ENCODE peak calls at places on chromosomes 6 and 20, in four cellular contexts. P is breast epithelium; I is CD8-positive, alpha-beta memory T cell; F is mesendoderm. C is an unnamed sample.

GRCh38 chr6:157020398-157021266 is 243.5 kb downstream of the ARID1B start:
- DNase-seq in F (peak; percentile 89), P (peak; percentile 70), I (peak; percentile 52), C (no peak)

GRCh38 chr20:34709044-34709835 is 5.1 kb downstream of the TP53INP2 start:
- DNase-seq in F (peak; percentile 72), P (peak; percentile 75), I (peak; percentile 79), C (peak; percentile 68)

GRCh38 chr20:2054911-2055310 is 46.7 kb upstream of the STK35 start:
- DNase-seq in P (no peak), I (no peak), F (no peak), C (no peak)

GRCh38 chr6:14239097-14239496 is 121.5 kb downstream of the CD83 start:
- DNase-seq in F (no peak), P (no peak), I (no peak), C (no peak)

GRCh38 chr6:16762265-16762546 is 946 bp upstream of the ATXN1 start:
- DNase-seq in P (no peak), I (no peak), F (peak; percentile 57), C (no peak)

GRCh38 chr20:1330075-1330830 is 1.3 kb upstream of the SDCBP2 start:
- DNase-seq in F (no peak), P (no peak), I (no peak), C (peak; percentile 95)

GRCh38 chr6:10713962-10714361 is 8.9 kb upstream of the TMEM14C start:
- DNase-seq in P (no peak), F (no peak), I (no peak), C (no peak)

GRCh38 chr6:24252215-24252614 is 105.6 kb downstream of the DCDC2 start:
- DNase-seq in P (no peak), I (no peak), F (peak; percentile 53), C (no peak)

GRCh38 chr6:12233693-12234551 is 56.2 kb upstream of the EDN1 start:
- DNase-seq in F (peak; percentile 77), I (no peak), P (no peak), C (peak; percentile 87)

GRCh38 chr20:47878601-47879004 is 93.3 kb upstream of the SULF2 start:
- DNase-seq in I (no peak), P (no peak), F (no peak), C (no peak)

GRCh38 chr6:26545617-26546016 is 7.5 kb downstream of the HMGN4 start:
- DNase-seq in F (no peak), P (no peak), I (no peak), C (no peak)

GRCh38 chr6:133092771-133093170 is 148.4 kb upstream of the EYA4 start:
- DNase-seq in P (no peak), I (no peak), F (no peak), C (no peak)

GRCh38 chr20:14344746-14345145 is 7.3 kb upstream of the FLRT3 start:
- DNase-seq in F (peak; percentile 90), P (no peak), I (no peak), C (no peak)

GRCh38 chr20:24063100-24063499 is 74.5 kb upstream of the GGTLC1 start:
- DNase-seq in I (no peak), P (no peak), F (no peak), C (no peak)

GRCh38 chr6:90222724-90223198 is 73.9 kb downstream of the BACH2 start:
- DNase-seq in F (peak; percentile 35), P (no peak), I (no peak), C (no peak)

GRCh38 chr20:39829255-39829654 is 859.8 kb downstream of the MAFB start:
- DNase-seq in F (peak; percentile 53), P (no peak), I (no peak), C (no peak)

GRCh38 chr20:20547221-20547875 is 165.1 kb downstream of the RALGAPA2 start:
- DNase-seq in P (no peak), I (no peak), F (no peak), C (peak; percentile 84)

GRCh38 chr20:48904566-48905321 is 16.8 kb upstream of the ARFGEF2 start:
- DNase-seq in I (peak; percentile 54), P (no peak), F (peak; percentile 74), C (peak; percentile 51)

GRCh38 chr6:39273394-39273793 is 40.8 kb downstream of the KCNK17 start:
- DNase-seq in I (no peak), F (no peak), P (no peak), C (no peak)

GRCh38 chr6:140427842-140428241 is 1053.4 kb upstream of the CITED2 start:
- DNase-seq in I (no peak), P (no peak), F (peak; percentile 25), C (no peak)

GRCh38 chr6:157768304-157768703 is 54.7 kb upstream of the SNX9 start:
- DNase-seq in F (no peak), P (no peak), I (no peak), C (no peak)

GRCh38 chr6:35174043-35174434 is 32.9 kb upstream of the TCP11 start:
- DNase-seq in P (no peak), F (no peak), I (no peak), C (no peak)

DNA sequence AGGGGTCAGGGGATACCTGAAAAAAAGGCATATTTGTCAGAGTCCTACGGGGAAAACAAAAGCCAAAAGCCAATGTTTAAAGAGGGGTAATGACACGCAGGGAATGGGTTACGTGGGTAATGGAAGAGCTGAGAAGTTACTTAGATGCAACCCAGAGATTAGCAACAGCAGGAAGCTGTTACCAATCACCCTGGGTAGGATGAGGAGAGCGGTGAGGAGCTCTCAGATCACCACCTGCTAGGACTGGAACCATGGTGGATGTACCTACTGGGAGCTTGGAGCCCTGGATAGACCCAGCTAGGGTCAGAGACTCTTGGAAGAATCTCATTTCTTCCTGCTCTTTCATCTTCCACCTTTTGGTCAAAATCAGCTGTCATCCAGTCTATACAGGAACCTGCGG is 51.2 kb upstream of the RNF24 start:
- DNase-seq in I (no peak), P (no peak), F (no peak), C (no peak)
- H3K27ac ChIP-seq in I (no peak overlapping the region), P (peak overlapping the region; percentile 50), F (no peak overlapping the region), C (no peak overlapping the region)

GRCh38 chr20:50810063-50810462 is 15.2 kb downstream of the BCAS4 start:
- DNase-seq in F (no peak), P (no peak), I (no peak), C (no peak)
- H3K4me3 ChIP-seq in F (no peak overlapping the region), P (no peak overlapping the region), I (no peak overlapping the region), C (no peak overlapping the region)

GRCh38 chr6:43993881-43994523 is 133.2 kb downstream of the MRPL14 start:
- DNase-seq in P (no peak), I (no peak), F (no peak), C (no peak)
- H3K27ac ChIP-seq in P (no peak overlapping the region), I (no peak overlapping the region), F (no peak overlapping the region), C (no peak overlapping the region)

DNA sequence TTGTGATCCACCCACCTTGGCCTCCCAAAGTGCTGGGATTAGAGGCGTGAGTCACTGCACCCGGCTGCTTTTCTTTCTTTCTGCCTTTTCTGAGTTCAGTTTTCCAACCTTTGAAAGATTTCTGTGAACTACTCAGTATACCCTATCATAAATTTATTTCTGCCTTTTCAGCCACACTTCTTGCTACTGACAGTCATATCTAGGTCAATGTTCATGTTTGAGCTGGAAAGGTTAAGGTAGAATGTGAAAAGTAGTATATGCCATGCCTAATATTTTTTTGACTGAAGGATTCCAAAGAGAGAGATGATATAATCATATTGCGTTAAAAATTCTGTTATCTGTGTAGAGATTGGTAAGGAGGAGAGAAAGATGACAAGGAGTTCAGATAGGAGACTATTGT is 25.9 kb upstream of the CEP162 start:
- DNase-seq in F (no peak), I (no peak), P (no peak), C (no peak)
- H3K4me3 ChIP-seq in F (no peak overlapping the region), I (no peak overlapping the region), P (no peak overlapping the region), C (no peak overlapping the region)

GRCh38 chr6:125922322-125922860 is 34.2 kb upstream of the HINT3 start:
- DNase-seq in I (no peak), P (no peak), F (no peak), C (no peak)

GRCh38 chr6:125918230-125918629 is 38.3 kb upstream of the HINT3 start:
- DNase-seq in I (no peak), F (no peak), P (no peak), C (no peak)

GRCh38 chr6:125918681-125919566 is 37.6 kb upstream of the HINT3 start:
- DNase-seq in I (peak; percentile 35), F (peak; percentile 18), P (no peak), C (peak; percentile 88)

GRCh38 chr6:125923371-125923877 is 33.1 kb upstream of the HINT3 start:
- DNase-seq in I (no peak), P (no peak), F (no peak), C (no peak)

GRCh38 chr6:125919618-125920017 is 37.0 kb upstream of the HINT3 start:
- DNase-seq in I (no peak), P (no peak), F (no peak), C (no peak)
- H3K27ac ChIP-seq in I (peak overlapping the region; percentile 60), P (peak overlapping the region; percentile 90), F (no peak overlapping the region), C (peak overlapping the region; percentile 89)

GRCh38 chr6:5201271-5201670 is 59.5 kb downstream of the LYRM4 start:
- DNase-seq in F (no peak), I (no peak), P (no peak), C (no peak)

GRCh38 chr6:5199203-5200101 is 61.3 kb downstream of the LYRM4 start:
- DNase-seq in I (no peak), P (no peak), F (no peak), C (no peak)

GRCh38 chr6:5202206-5202605 is 58.5 kb downstream of the LYRM4 start:
- DNase-seq in I (no peak), F (no peak), P (no peak), C (no peak)

GRCh38 chr6:5192135-5192794 is 68.5 kb downstream of the LYRM4 start:
- DNase-seq in F (no peak), P (no peak), I (no peak), C (no peak)

GRCh38 chr6:5197084-5197483 is 63.7 kb downstream of the LYRM4 start:
- DNase-seq in F (no peak), P (no peak), I (no peak), C (no peak)
- H3K4me3 ChIP-seq in F (no peak overlapping the region), P (no peak overlapping the region), I (no peak overlapping the region), C (no peak overlapping the region)

GRCh38 chr20:58175425-58175824 is 53.0 kb downstream of the ANKRD60 start:
- DNase-seq in P (no peak), I (no peak), F (no peak), C (no peak)

GRCh38 chr20:58173091-58173490 is 55.4 kb downstream of the ANKRD60 start:
- DNase-seq in P (no peak), I (no peak), F (no peak), C (no peak)

GRCh38 chr20:58175836-58176235 is 52.6 kb downstream of the ANKRD60 start:
- DNase-seq in I (no peak), P (no peak), F (no peak), C (no peak)

GRCh38 chr20:58173930-58174707 is 54.3 kb downstream of the ANKRD60 start:
- DNase-seq in I (no peak), P (no peak), F (no peak), C (no peak)

GRCh38 chr20:58174708-58175287 is 53.7 kb downstream of the ANKRD60 start:
- DNase-seq in F (no peak), I (no peak), P (no peak), C (no peak)
- H3K27ac ChIP-seq in F (no peak overlapping the region), I (no peak overlapping the region), P (peak overlapping the region; percentile 88), C (peak overlapping the region; percentile 86)

C was measured in small intestine.